ENCODE peak calls at places on chromosomes 1 and 21, in four cellular contexts. Z is A549, U is K562, O is HepG2. H is an unnamed sample.

GRCh38 chr1:30244801-30245200 is 478.6 kb downstream of the MATN1 start:
- DNase-seq in Z (no peak), U (no peak), O (no peak), H (no peak)

GRCh38 chr1:201461783-201462441 is 7.1 kb downstream of the PHLDA3 start:
- DNase-seq in Z (peak; percentile 90), U (peak; percentile 89), O (peak; percentile 56), H (peak; percentile 99)

GRCh38 chr21:34037446-34037845 is 35.9 kb upstream of the MRPS6 start:
- DNase-seq in Z (no peak), U (no peak), O (no peak), H (peak; percentile 75)

GRCh38 chr1:97947751-97948150 is 26.9 kb upstream of the DPYD start:
- DNase-seq in Z (no peak), U (no peak), O (no peak), H (peak; percentile 25)

GRCh38 chr1:111605553-111605952 is 14.0 kb upstream of the RAP1A start:
- DNase-seq in Z (no peak), U (no peak), O (no peak), H (peak; percentile 36)

GRCh38 chr1:223298706-223299105 is 65.3 kb downstream of the SUSD4 start:
- DNase-seq in Z (no peak), U (no peak), O (no peak), H (peak; percentile 61)

GRCh38 chr1:167797005-167797404 is 75.2 kb downstream of the MPZL1 start:
- DNase-seq in Z (peak; percentile 58), U (no peak), O (no peak), H (peak; percentile 99)

GRCh38 chr1:66175581-66175980 is 358.4 kb upstream of the SGIP1 start:
- DNase-seq in Z (peak; percentile 17), U (no peak), O (no peak), H (no peak)

GRCh38 chr1:26019641-26020315 is 1.8 kb upstream of the EXTL1 start:
- DNase-seq in Z (no peak), U (no peak), O (no peak), H (peak; percentile 56)

GRCh38 chr1:958823-959729 is at the start of gene NOC2L:
- DNase-seq in Z (peak; percentile 86), U (peak; percentile 89), O (peak; percentile 72), H (peak; percentile 79)

GRCh38 chr1:84969489-84970250 is 27.2 kb downstream of the MCOLN2 start:
- DNase-seq in Z (no peak), U (no peak), O (no peak), H (no peak)

GRCh38 chr1:165647517-165647916 is 16.5 kb downstream of the MGST3 start:
- DNase-seq in Z (no peak), U (no peak), O (no peak), H (no peak)

GRCh38 chr1:162055062-162055461 is 14.4 kb upstream of the NOS1AP start:
- DNase-seq in Z (peak; percentile 68), U (no peak), O (peak; percentile 64), H (peak; percentile 87)

GRCh38 chr1:26349196-26349885 is 4.6 kb downstream of the CRYBG2 start:
- DNase-seq in Z (peak; percentile 76), U (no peak), O (no peak), H (peak; percentile 81)

GRCh38 chr1:50750021-50750619 is 209.9 kb downstream of the FAF1 start:
- DNase-seq in Z (peak; percentile 53), U (peak; percentile 38), O (peak; percentile 6), H (peak; percentile 36)

GRCh38 chr1:196002906-196003305 is 605.3 kb downstream of the KCNT2 start:
- DNase-seq in Z (peak; percentile 21), U (no peak), O (no peak), H (no peak)

GRCh38 chr21:41432567-41433460 is 6.8 kb downstream of the MX1 start:
- DNase-seq in Z (no peak), U (no peak), O (no peak), H (no peak)

GRCh38 chr1:34906756-34907155 is 22.7 kb downstream of the DLGAP3 start:
- DNase-seq in Z (no peak), U (no peak), O (no peak), H (no peak)

GRCh38 chr1:58885998-58886397 is 102.2 kb upstream of the JUN start:
- DNase-seq in Z (no peak), U (no peak), O (no peak), H (no peak)

GRCh38 chr1:32205401-32206370 is at the start of gene IQCC:
- DNase-seq in Z (peak; percentile 81), U (peak; percentile 98), O (peak; percentile 78), H (peak; percentile 74)

GRCh38 chr1:58818075-58818474 is 34.2 kb upstream of the JUN start:
- DNase-seq in Z (peak; percentile 43), U (no peak), O (no peak), H (peak; percentile 97)

GRCh38 chr1:200888349-200888838 is 6.3 kb upstream of the INAVA start:
- DNase-seq in Z (no peak), U (no peak), O (peak; percentile 67), H (no peak)

GRCh38 chr21:26124421-26124833 is 46.1 kb downstream of the APP start:
- DNase-seq in Z (no peak), U (no peak), O (no peak), H (peak; percentile 67)

GRCh38 chr1:43440358-43440757 is 13.4 kb downstream of the HYI start:
- DNase-seq in Z (no peak), U (no peak), O (no peak), H (no peak)

GRCh38 chr1:45200435-45200834 is 6.0 kb downstream of the ZSWIM5 start:
- DNase-seq in Z (no peak), U (no peak), O (no peak), H (no peak)

GRCh38 chr1:22611530-22611947 is 24.9 kb upstream of the C1QA start:
- DNase-seq in Z (peak; percentile 38), U (peak; percentile 74), O (peak; percentile 24), H (peak; percentile 56)

GRCh38 chr1:37748563-37748962 is 16.4 kb downstream of the EPHA10 start:
- DNase-seq in Z (no peak), U (no peak), O (no peak), H (no peak)

GRCh38 chr1:67825596-67825995 is 7.7 kb downstream of the GNG12 start:
- DNase-seq in Z (no peak), U (no peak), O (no peak), H (no peak)

GRCh38 chr1:12774801-12775345 is 1.3 kb downstream of the PRAMEF12 start:
- DNase-seq in Z (no peak), U (no peak), O (no peak), H (no peak)

GRCh38 chr1:169644298-169644697 is 14.4 kb upstream of the SELP start:
- DNase-seq in Z (no peak), U (no peak), O (no peak), H (no peak)

GRCh38 chr21:36384885-36385232 is 333 bp upstream of the CHAF1B start:
- DNase-seq in Z (no peak), U (no peak), O (no peak), H (no peak)

GRCh38 chr1:209323743-209324142 is 259.8 kb upstream of the CAMK1G start:
- DNase-seq in Z (no peak), U (no peak), O (no peak), H (no peak)

GRCh38 chr1:51070640-51071039 is 31.4 kb upstream of the C1orf185 start:
- DNase-seq in Z (no peak), U (no peak), O (no peak), H (peak; percentile 72)

DNA sequence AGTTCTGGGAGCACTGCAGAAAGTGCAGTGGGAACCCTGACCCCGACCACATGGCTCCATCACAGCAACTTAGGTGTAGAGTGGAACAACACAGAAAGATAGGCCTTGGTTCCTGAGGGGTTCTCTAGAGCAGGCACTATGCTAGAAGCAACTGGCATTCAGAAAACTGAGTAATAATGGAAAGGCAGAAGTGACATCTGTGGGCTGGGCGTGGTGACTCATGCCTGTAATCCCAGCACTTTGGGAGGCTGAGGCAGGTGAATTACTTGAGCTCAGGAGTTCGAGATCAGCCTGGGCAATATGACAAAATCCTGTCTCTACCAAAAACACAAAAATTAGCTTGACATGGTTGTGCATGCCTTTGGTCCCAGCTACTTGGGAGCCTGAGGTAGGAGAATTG is 5.3 kb downstream of the MRPS15 start:
- DNase-seq in Z (no peak), U (no peak), O (no peak), H (no peak)
- TF ChIP-seq MAZ in Z (no peak), U (no peak), O (no peak), H (no peak)

GRCh38 chr1:63799810-63800209 is 26.0 kb downstream of the ROR1 start:
- DNase-seq in Z (no peak), U (no peak), O (no peak), H (peak; percentile 77)

GRCh38 chr1:63802109-63802508 is 28.3 kb downstream of the ROR1 start:
- DNase-seq in Z (no peak), U (no peak), O (no peak), H (no peak)

GRCh38 chr1:63798284-63798683 is 24.5 kb downstream of the ROR1 start:
- DNase-seq in Z (no peak), U (no peak), O (no peak), H (no peak)

GRCh38 chr1:63797056-63797726 is 23.4 kb downstream of the ROR1 start:
- DNase-seq in Z (no peak), U (no peak), O (peak; percentile 9), H (no peak)

GRCh38 chr1:63799324-63799723 is 25.5 kb downstream of the ROR1 start:
- DNase-seq in Z (no peak), U (no peak), O (no peak), H (peak; percentile 38)
- TF ChIP-seq MAZ in Z (no peak), U (no peak), O (no peak), H (no peak)

GRCh38 chr1:235416662-235417049 is 49.4 kb downstream of the TBCE start:
- DNase-seq in Z (no peak), U (no peak), O (no peak), H (peak; percentile 35)
- TF ChIP-seq MAZ in Z (no peak), U (no peak), O (no peak), H (no peak)

DNA sequence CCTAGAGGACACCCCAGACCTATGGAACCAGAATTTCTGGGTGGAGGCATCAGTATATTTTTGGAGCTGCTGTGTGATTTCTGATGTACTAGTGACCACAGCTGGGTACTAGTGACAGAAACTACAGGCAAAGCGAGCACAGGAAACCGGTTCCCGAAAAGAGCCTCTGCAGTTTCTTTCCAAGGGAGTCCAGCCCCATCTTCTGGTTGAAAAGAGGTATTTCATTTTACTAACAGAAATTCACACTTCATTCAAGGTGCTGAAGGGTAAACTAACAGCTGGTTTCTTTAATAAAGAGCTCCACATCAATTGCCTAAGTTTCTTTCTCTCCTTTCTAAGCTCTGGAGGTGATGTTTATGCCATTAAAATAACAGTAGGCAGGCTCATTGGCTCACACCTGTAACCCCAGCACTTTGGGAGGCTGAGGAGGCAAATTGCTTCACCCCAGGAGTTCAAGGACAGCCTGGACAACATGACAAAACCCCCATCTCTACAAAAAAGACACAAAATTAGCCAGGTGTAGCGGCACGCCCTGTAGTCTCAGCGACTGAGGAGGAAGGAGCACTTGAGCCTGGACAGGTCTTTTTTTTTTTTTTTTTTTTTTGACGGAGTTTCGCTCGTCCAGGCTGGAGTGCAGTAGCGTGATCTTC is 22.0 kb downstream of the THAP3 start:
- DNase-seq in Z (peak; percentile 31), U (peak; percentile 57), O (peak; percentile 30), H (peak; percentile 54)
- TF ChIP-seq MAZ in Z (no peak), U (no peak), O (no peak), H (no peak)

GRCh38 chr1:103162360-103162759 is 54.0 kb upstream of the COL11A1 start:
- DNase-seq in Z (no peak), U (no peak), O (no peak), H (no peak)

GRCh38 chr1:103156966-103157365 is 48.6 kb upstream of the COL11A1 start:
- DNase-seq in Z (no peak), U (no peak), O (no peak), H (no peak)

GRCh38 chr1:103160281-103160680 is 52.0 kb upstream of the COL11A1 start:
- DNase-seq in Z (no peak), U (no peak), O (no peak), H (peak; percentile 18)
- TF ChIP-seq MAZ in Z (no peak), U (no peak), O (no peak), H (no peak)

GRCh38 chr1:212699104-212699838 is 369 bp downstream of the BATF3 start:
- DNase-seq in Z (peak; percentile 72), U (peak; percentile 78), O (peak; percentile 16), H (peak; percentile 32)
- TF ChIP-seq MAZ in Z (no peak), U (peak; percentile 86), O (no peak), H (no peak)